ENCODE peak calls at places on chromosomes 4 and X, in four cellular contexts. One of them, this sample, is unnamed.

GRCh38 chr4:53465291-53465690 is 87.8 kb downstream of the FIP1L1 start:
- DNase-seq in HCT116: no peak
- DNase-seq in H1: no peak
- DNase-seq in K562: no peak
- DNase-seq in this sample: no peak

GRCh38 chr4:127015616-127016015 is 617.1 kb upstream of the INTU start:
- DNase-seq in K562: no peak
- DNase-seq in HCT116: no peak
- DNase-seq in H1: no peak
- DNase-seq in this sample: no peak

GRCh38 chr4:165288639-165289428 is 38.6 kb upstream of the MSMO1 start:
- DNase-seq in K562: no peak
- DNase-seq in HCT116: no peak
- DNase-seq in H1: no peak
- DNase-seq in this sample: no peak

GRCh38 chrX:39162322-39162721 is 361.1 kb downstream of the MID1IP1 start:
- DNase-seq in HCT116: no peak
- DNase-seq in H1: no peak
- DNase-seq in K562: no peak
- DNase-seq in this sample: no peak

GRCh38 chr4:152310223-152310622 is 225.7 kb downstream of the FBXW7 start:
- DNase-seq in HCT116: no peak
- DNase-seq in K562: no peak
- DNase-seq in H1: no peak
- DNase-seq in this sample: no peak

GRCh38 chr4:147940144-147940543 is 208.3 kb downstream of the ARHGAP10 start:
- DNase-seq in H1: no peak
- DNase-seq in K562: no peak
- DNase-seq in HCT116: no peak
- DNase-seq in this sample: no peak

GRCh38 chrX:84168095-84168494 is 19.9 kb downstream of the RPS6KA6 start:
- DNase-seq in K562: no peak
- DNase-seq in H1: no peak
- DNase-seq in HCT116: no peak
- DNase-seq in this sample: no peak

GRCh38 chr4:36255575-36255974 is 11.3 kb upstream of the ARAP2 start:
- DNase-seq in K562: no peak
- DNase-seq in H1: no peak
- DNase-seq in HCT116: no peak
- DNase-seq in this sample: peak; percentile 92

GRCh38 chr4:26069218-26069617 is 155.2 kb downstream of the SMIM20 start:
- DNase-seq in K562: peak; percentile 43
- DNase-seq in HCT116: no peak
- DNase-seq in H1: no peak
- DNase-seq in this sample: no peak

GRCh38 chrX:151816914-151817313 is 82.4 kb downstream of the CNGA2 start:
- DNase-seq in K562: no peak
- DNase-seq in HCT116: no peak
- DNase-seq in H1: no peak
- DNase-seq in this sample: no peak

GRCh38 chr4:150251752-150252190 is 173.5 kb downstream of the DCLK2 start:
- DNase-seq in HCT116: no peak
- DNase-seq in H1: no peak
- DNase-seq in K562: no peak
- DNase-seq in this sample: no peak

GRCh38 chr4:33518852-33519251 is 2725.5 kb downstream of the ARAP2 start:
- DNase-seq in K562: no peak
- DNase-seq in HCT116: no peak
- DNase-seq in H1: no peak
- DNase-seq in this sample: no peak

GRCh38 chr4:103099691-103100392 is at the start of gene BDH2:
- DNase-seq in K562: peak; percentile 69
- DNase-seq in H1: peak; percentile 27
- DNase-seq in HCT116: peak; percentile 79
- DNase-seq in this sample: peak; percentile 72

GRCh38 chr4:31272662-31273061 is 552.5 kb downstream of the PCDH7 start:
- DNase-seq in K562: no peak
- DNase-seq in HCT116: no peak
- DNase-seq in H1: no peak
- DNase-seq in this sample: no peak

GRCh38 chr4:65968873-65969272 is 298.6 kb upstream of the EPHA5 start:
- DNase-seq in H1: no peak
- DNase-seq in K562: no peak
- DNase-seq in HCT116: no peak
- DNase-seq in this sample: no peak

DNA sequence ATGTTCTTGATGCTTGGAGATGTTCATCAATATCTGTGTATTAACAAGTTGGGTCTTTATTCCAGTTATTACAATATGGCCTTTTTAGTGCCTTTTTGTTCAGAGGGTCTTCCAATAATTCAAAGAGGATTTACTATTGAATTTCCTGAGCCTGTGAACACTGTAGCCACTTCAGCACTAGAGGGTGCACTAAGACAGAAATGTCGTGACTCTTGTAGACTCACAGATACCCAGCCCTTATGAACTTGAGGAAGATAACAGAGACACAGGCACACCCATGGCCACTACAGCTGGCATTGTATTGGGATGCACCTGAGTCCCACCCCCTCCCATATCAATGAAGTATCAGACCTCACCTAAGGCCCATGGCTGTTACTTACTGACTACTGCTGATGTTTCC is 54.4 kb upstream of the ACTRT1 start:
- DNase-seq in HCT116: no peak
- DNase-seq in H1: no peak
- DNase-seq in K562: no peak
- DNase-seq in this sample: no peak
- TF ChIP-seq CTCF in HCT116: no peak
- TF ChIP-seq CTCF in H1: peak; percentile 31
- TF ChIP-seq CTCF in K562: no peak
- TF ChIP-seq CTCF in this sample: peak; percentile 26

DNA sequence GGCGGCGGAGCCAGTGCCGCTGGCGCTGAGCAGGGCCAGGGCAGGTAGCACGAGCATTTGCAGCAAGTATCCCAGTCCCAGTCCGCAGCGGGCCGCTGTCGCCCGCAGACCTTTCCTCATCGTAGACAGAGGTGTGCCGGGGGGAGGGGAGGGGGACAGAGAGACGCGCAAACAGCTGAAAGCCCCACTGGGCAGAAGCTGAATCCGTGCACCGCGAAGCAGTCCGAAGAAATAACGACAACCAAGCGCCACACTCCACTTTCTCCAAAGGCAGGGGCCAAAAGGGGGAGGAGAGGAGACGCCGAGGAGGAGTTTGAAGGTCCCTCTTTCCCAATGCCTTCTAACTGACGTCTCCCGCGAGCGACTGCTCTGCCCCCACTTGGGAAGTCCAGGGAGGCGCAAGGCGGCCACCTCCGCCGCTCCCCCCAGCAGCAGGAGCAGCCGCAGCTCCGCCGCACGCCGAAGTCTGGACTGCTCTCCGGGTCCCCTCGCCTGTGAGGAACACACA is at the start of gene UNC5C:
- DNase-seq in HCT116: no peak
- DNase-seq in K562: no peak
- DNase-seq in H1: no peak
- DNase-seq in this sample: no peak
- TF ChIP-seq EGR1 in HCT116: no peak
- TF ChIP-seq EGR1 in K562: no peak
- TF ChIP-seq EGR1 in H1: no peak
- TF ChIP-seq EGR1 in this sample: no peak

GRCh38 chr4:139078926-139079325 is 63.3 kb downstream of the NOCT start:
- DNase-seq in K562: no peak
- DNase-seq in HCT116: no peak
- DNase-seq in H1: no peak
- DNase-seq in this sample: no peak

GRCh38 chr4:139082750-139083532 is 67.4 kb downstream of the NOCT start:
- DNase-seq in HCT116: peak; percentile 96
- DNase-seq in K562: peak; percentile 81
- DNase-seq in H1: peak; percentile 91
- DNase-seq in this sample: peak; percentile 93

GRCh38 chr4:139084425-139085093 is 69.0 kb downstream of the NOCT start:
- DNase-seq in K562: no peak
- DNase-seq in HCT116: no peak
- DNase-seq in H1: no peak
- DNase-seq in this sample: peak; percentile 16

GRCh38 chr4:139085141-139085540 is 69.6 kb downstream of the NOCT start:
- DNase-seq in HCT116: no peak
- DNase-seq in K562: no peak
- DNase-seq in H1: no peak
- DNase-seq in this sample: no peak

GRCh38 chr4:139083533-139084424 is 68.2 kb downstream of the NOCT start:
- DNase-seq in H1: no peak
- DNase-seq in HCT116: peak; percentile 86
- DNase-seq in K562: peak; percentile 72
- DNase-seq in this sample: peak; percentile 62
- TF ChIP-seq CTCF in H1: peak; percentile 32
- TF ChIP-seq CTCF in HCT116: peak; percentile 9
- TF ChIP-seq CTCF in K562: no peak
- TF ChIP-seq CTCF in this sample: no peak

DNA sequence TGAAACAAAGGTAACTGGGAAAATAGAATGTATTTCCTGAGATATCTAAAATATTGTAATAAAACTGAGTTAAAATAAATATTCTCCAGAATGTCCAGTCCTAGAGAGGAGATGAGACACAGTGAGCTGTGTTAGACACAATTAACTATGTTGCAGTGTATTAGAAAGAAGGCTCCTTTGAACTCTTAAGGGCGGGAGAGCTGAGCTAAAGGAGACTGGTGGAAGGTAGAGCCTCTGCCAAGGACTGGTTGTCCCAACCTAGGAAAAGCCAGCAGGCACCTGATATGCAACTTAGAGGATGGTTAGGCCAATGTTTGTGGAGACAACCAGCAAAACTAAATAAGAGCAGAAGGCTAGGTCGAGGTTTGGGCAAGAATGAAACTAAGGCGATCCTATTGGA is 4.3 kb downstream of the ASB11 start:
- DNase-seq in H1: no peak
- DNase-seq in HCT116: no peak
- DNase-seq in K562: no peak
- DNase-seq in this sample: no peak
- TF ChIP-seq EGR1 in H1: no peak
- TF ChIP-seq EGR1 in HCT116: no peak
- TF ChIP-seq EGR1 in K562: no peak
- TF ChIP-seq EGR1 in this sample: no peak

DNA sequence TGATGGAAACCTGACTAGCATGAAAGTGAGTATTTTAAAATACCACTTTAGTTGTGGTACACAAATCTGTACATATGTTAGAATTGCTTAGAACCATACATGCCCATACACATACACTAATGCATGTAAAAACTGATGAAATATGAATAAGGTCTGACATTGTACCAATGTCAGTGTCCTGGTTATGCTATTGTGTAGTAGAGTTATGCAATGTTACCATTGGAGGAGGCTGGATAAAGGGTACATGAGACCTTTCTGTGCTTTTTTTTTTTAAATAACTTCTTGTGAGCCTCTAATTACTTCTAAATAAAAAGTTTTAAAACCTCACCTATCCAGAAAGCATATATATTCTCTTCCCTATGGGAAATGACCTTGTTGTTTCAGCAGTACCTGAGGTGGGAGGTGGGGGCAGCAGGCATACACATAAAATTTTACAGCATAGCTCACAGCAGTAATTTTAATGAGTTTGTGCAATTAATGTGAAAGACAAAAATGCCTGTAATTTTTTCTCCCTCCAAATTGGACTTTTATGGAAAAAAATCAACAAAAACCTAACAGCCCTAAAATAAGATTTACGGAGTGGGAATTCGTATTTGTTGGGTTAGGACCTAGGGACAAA is 97.6 kb downstream of the RAP1GDS1 start:
- DNase-seq in K562: no peak
- DNase-seq in HCT116: no peak
- DNase-seq in H1: no peak
- DNase-seq in this sample: no peak
- TF ChIP-seq CTCF in K562: no peak
- TF ChIP-seq CTCF in HCT116: no peak
- TF ChIP-seq CTCF in H1: no peak
- TF ChIP-seq CTCF in this sample: no peak

DNA sequence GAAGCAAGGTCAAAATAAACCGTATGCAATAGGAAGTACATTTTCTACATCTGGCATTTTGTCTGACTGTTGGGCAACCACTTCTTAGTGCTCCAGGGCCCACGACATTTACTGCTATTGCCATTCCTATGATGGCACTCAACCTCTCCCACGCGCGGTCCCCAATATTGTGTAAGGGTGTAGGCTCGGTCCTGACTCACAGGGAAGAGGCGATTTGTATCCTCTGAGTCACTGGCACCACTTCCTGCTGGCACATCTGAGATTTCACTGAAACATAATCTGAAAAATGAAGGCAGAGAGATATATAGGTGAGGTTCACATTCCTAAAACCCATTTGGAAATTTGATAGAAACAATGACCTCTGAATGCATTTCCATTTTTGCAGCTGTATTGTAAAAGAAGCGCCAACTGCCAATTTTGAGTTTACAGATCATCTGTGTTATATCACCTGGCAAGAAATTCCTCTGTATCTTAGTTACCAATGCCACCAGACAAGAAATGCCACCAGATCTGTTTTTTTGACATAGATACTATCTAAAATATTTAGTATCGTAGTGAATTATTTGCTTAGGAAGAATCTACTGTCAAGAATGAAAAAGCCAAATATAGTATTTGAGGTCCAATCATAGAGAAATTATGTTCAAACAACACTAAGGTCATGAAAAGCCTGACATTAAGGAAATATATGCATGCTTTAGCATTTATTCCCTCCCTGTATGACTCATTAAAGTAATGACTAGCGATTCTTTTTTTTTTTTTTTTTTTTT is 9.8 kb downstream of the EREG start:
- DNase-seq in K562: no peak
- DNase-seq in HCT116: peak; percentile 89
- DNase-seq in H1: no peak
- DNase-seq in this sample: no peak
- TF ChIP-seq EGR1 in K562: no peak
- TF ChIP-seq EGR1 in HCT116: no peak
- TF ChIP-seq EGR1 in H1: no peak
- TF ChIP-seq EGR1 in this sample: no peak